ENCODE peak calls at places on chromosomes 16 and 17, in eight cellular contexts. B is posterior vena cava, C is posterior cingulate gyrus, F is M059J, N is HuH-7, A is activated T-helper 1 cell treated with Interleukin-2 at 50 U/mL for 16 hours, P is NAMALWA, U is omental fat pad. M is an unnamed sample.

GRCh38 chr17:78934681-78935418 is 9.7 kb upstream of the TIMP2 start:
- DNase-seq in F (peak; percentile 53), B (no peak), C (no peak), P (no peak), N (no peak), A (no peak), U (no peak), M (peak; percentile 82)

GRCh38 chr17:63688396-63689020 is 11.4 kb downstream of the LIMD2 start:
- DNase-seq in N (no peak), A (no peak), C (no peak), F (no peak), U (no peak), P (no peak), B (no peak), M (no peak)

GRCh38 chr16:17629936-17630335 is 159.2 kb upstream of the XYLT1 start:
- DNase-seq in U (no peak), N (no peak), P (no peak), B (no peak), F (no peak), C (peak; percentile 82), A (no peak), M (no peak)

GRCh38 chr17:7235693-7236665 is 1.7 kb upstream of the DVL2 start:
- DNase-seq in F (peak; percentile 62), C (peak; percentile 62), U (no peak), P (no peak), B (no peak), A (no peak), N (no peak), M (peak; percentile 51)

GRCh38 chr16:67967956-67968439 is 439 bp downstream of the SLC12A4 start:
- DNase-seq in N (peak; percentile 69), C (no peak), B (no peak), A (no peak), P (peak; percentile 47), F (peak; percentile 46), U (no peak), M (peak; percentile 31)

GRCh38 chr16:86680137-86680536 is 101.8 kb downstream of the FOXL1 start:
- DNase-seq in F (peak; percentile 92), P (no peak), C (no peak), U (no peak), A (no peak), B (no peak), N (no peak), M (peak; percentile 57)

GRCh38 chr17:50079334-50080095 is 15.6 kb upstream of the PDK2 start:
- DNase-seq in N (peak; percentile 46), U (no peak), B (peak; percentile 76), C (peak; percentile 83), F (no peak), P (peak; percentile 30), A (no peak), M (no peak)

GRCh38 chr17:75288784-75289121 is 480 bp downstream of the SLC25A19 start:
- DNase-seq in F (no peak), P (peak; percentile 85), N (no peak), A (no peak), U (no peak), B (peak; percentile 82), C (no peak), M (peak; percentile 66)

GRCh38 chr16:53121666-53122065 is 66.9 kb downstream of the CHD9 start:
- DNase-seq in N (no peak), A (no peak), F (no peak), P (no peak), C (no peak), B (no peak), U (no peak), M (no peak)

GRCh38 chr16:80665356-80665755 is 124.6 kb downstream of the DYNLRB2 start:
- DNase-seq in A (no peak), U (no peak), B (no peak), C (no peak), N (no peak), F (no peak), P (no peak), M (no peak)

M was measured in kidney tubule cell.